ENCODE peak calls at places on chromosomes 5 and 9, in six cellular contexts. J is hypothalamus, X is NCI-H2171 treated with DMSO at 0.1 percent for 48 hours, T is T-helper 22 cell, E is AG04450, I is foreskin fibroblast. V is an unnamed sample.

GRCh38 chr5:142110046-142110531 is 1.5 kb downstream of the NDFIP1 start:
- DNase-seq in I (peak; percentile 69), E (no peak), J (no peak), X (peak; percentile 38), T (no peak), V (no peak)

GRCh38 chr9:113624721-113625120 is 161.2 kb downstream of the RGS3 start:
- DNase-seq in X (peak; percentile 51), E (no peak), I (peak; percentile 87), T (no peak), J (no peak), V (peak; percentile 66)

GRCh38 chr5:176629317-176629852 is 949 bp downstream of the SNCB start:
- DNase-seq in T (no peak), X (no peak), J (no peak), I (no peak), E (no peak), V (no peak)

GRCh38 chr5:97062046-97062445 is 80.4 kb downstream of the LIX1 start:
- DNase-seq in X (no peak), I (no peak), E (no peak), T (no peak), J (no peak), V (no peak)

GRCh38 chr5:158456756-158457155 is 597.8 kb upstream of the CLINT1 start:
- DNase-seq in T (no peak), I (peak; percentile 98), E (peak; percentile 66), J (no peak), X (peak; percentile 21), V (no peak)

GRCh38 chr5:73826761-73827450 is 200.9 kb downstream of the ARHGEF28 start:
- DNase-seq in I (peak; percentile 92), J (no peak), X (no peak), E (peak; percentile 60), T (no peak), V (no peak)

GRCh38 chr9:69134412-69134811 is 39.7 kb upstream of the TJP2 start:
- DNase-seq in T (no peak), J (no peak), I (no peak), E (no peak), X (no peak), V (no peak)

GRCh38 chr9:26326473-26327044 is 566.0 kb downstream of the CAAP1 start:
- DNase-seq in T (no peak), E (peak; percentile 50), I (peak; percentile 68), X (peak; percentile 1), J (peak; percentile 48), V (no peak)

GRCh38 chr9:3479516-3480352 is 46.1 kb downstream of the RFX3 start:
- DNase-seq in T (no peak), J (no peak), E (no peak), I (no peak), X (no peak), V (no peak)

GRCh38 chr9:37449877-37450632 is 15.2 kb downstream of the ZBTB5 start:
- DNase-seq in X (no peak), E (no peak), I (no peak), T (no peak), J (peak; percentile 61), V (no peak)

GRCh38 chr5:52839285-52839684 is 51.6 kb downstream of the ITGA1 start:
- DNase-seq in X (no peak), J (no peak), E (no peak), T (no peak), I (no peak), V (no peak)